ENCODE peak calls at places on chromosomes 7 and 10, in six cellular contexts. U, H, V, A, F and B are unnamed samples.

GRCh38 chr7:91566333-91566732 is 302.1 kb downstream of the FZD1 start:
- DNase-seq in U (no peak), H (no peak), A (no peak), V (no peak), F (peak), B (no peak)

GRCh38 chr7:111528331-111528730 is 34.0 kb downstream of the IMMP2L start:
- DNase-seq in F (no peak), U (no peak), H (peak), A (no peak), V (no peak), B (no peak)

GRCh38 chr7:158804335-158804734 is 25.0 kb downstream of the ESYT2 start:
- DNase-seq in A (no peak), U (no peak), F (no peak), H (no peak), V (no peak), B (no peak)

GRCh38 chr10:42933454-42934340 is 143.2 kb upstream of the RET start:
- DNase-seq in U (no peak), V (no peak), A (no peak), F (peak), H (no peak), B (peak)

GRCh38 chr7:16921644-16922257 is 40.0 kb upstream of the AGR3 start:
- DNase-seq in A (no peak), F (no peak), U (no peak), H (no peak), V (no peak), B (peak)

GRCh38 chr10:59670269-59670668 is 39.4 kb downstream of the SLC16A9 start:
- DNase-seq in V (no peak), A (no peak), F (no peak), H (no peak), U (no peak), B (no peak)

GRCh38 chr10:47076949-47077348 is 165.7 kb downstream of the PTPN20 start:
- DNase-seq in H (no peak), F (no peak), A (no peak), V (no peak), U (no peak), B (no peak)

GRCh38 chr10:69201045-69201444 is 19.1 kb upstream of the HKDC1 start:
- DNase-seq in A (no peak), F (no peak), U (no peak), H (no peak), V (no peak), B (no peak)

GRCh38 chr7:11261470-11261869 is 287.8 kb downstream of the PHF14 start:
- DNase-seq in U (peak), F (peak), H (no peak), A (no peak), V (no peak), B (peak)

GRCh38 chr10:21171936-21172773 is 275.0 kb upstream of the NEBL start:
- DNase-seq in U (no peak), V (no peak), F (no peak), A (no peak), H (no peak), B (no peak)

GRCh38 chr7:31957756-31958155 is 112.5 kb downstream of the PDE1C start:
- DNase-seq in F (no peak), U (no peak), A (no peak), H (no peak), V (no peak), B (no peak)

GRCh38 chr7:69906309-69906995 is 308.2 kb downstream of the AUTS2 start:
- DNase-seq in F (no peak), V (no peak), U (no peak), H (peak), A (no peak), B (no peak)

GRCh38 chr10:61286695-61287094 is 166.5 kb downstream of the TMEM26 start:
- DNase-seq in A (no peak), H (peak), V (no peak), U (no peak), F (no peak), B (no peak)

GRCh38 chr7:127847641-127848040 is 183.6 kb downstream of the LRRC4 start:
- DNase-seq in U (no peak), V (no peak), F (no peak), A (no peak), H (no peak), B (no peak)

GRCh38 chr10:99528256-99528866 is 4.4 kb upstream of the NKX2-3 start:
- DNase-seq in U (no peak), A (no peak), V (no peak), H (no peak), F (no peak), B (no peak)

GRCh38 chr7:126698446-126698845 is 554.3 kb downstream of the GRM8 start:
- DNase-seq in H (no peak), A (no peak), V (no peak), U (no peak), F (no peak), B (no peak)

GRCh38 chr10:16965740-16966447 is 148.7 kb upstream of the RSU1 start:
- DNase-seq in V (peak), A (no peak), F (no peak), U (peak), H (no peak), B (no peak)

GRCh38 chr10:16352146-16352545 is 84.7 kb upstream of the PTER start:
- DNase-seq in U (no peak), H (no peak), A (no peak), V (no peak), F (no peak), B (no peak)

GRCh38 chr7:130895006-130895750 is 161.2 kb upstream of the KLF14 start:
- DNase-seq in F (no peak), H (no peak), V (no peak), A (no peak), U (no peak), B (no peak)
- TF ChIP-seq JUND in F (no peak), H (no peak), V (no peak), A (no peak), U (no peak), B (no peak)

DNA sequence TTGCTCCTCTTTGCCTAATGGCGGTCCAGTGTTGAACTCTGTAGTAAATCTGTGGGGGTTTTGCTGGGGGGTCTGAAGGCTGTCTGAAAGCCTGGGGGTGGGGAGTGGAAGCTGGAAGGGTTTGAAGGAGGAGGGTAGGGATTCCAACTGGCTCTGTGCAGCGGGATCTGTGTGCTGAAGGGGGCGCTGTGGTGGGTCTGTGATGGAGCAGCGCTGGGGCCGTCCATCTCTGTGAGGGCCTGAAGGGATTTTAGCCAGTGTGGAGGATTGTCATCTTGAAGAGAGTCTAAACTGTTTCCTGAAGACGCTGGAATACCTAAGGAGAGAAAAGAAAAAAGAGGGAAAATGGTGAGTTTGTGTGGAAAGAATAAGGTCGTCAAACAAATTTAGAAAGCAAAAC is 129.2 kb downstream of the STRA8 start:
- DNase-seq in U (no peak), V (no peak), H (no peak), F (no peak), A (peak), B (no peak)
- TF ChIP-seq JUND in U (no peak), V (no peak), H (no peak), F (no peak), A (no peak), B (no peak)

GRCh38 chr7:21507627-21508343 is 35.1 kb upstream of the DNAH11 start:
- DNase-seq in U (peak), A (peak), H (no peak), F (peak), V (peak), B (no peak)
- TF ChIP-seq JUND in U (no peak), A (no peak), H (no peak), F (no peak), V (no peak), B (no peak)

GRCh38 chr10:131882590-131883451 is 18.0 kb upstream of the PPP2R2D start:
- DNase-seq in H (no peak), A (no peak), V (no peak), U (no peak), F (no peak), B (no peak)

GRCh38 chr10:131882151-131882550 is 18.7 kb upstream of the PPP2R2D start:
- DNase-seq in A (no peak), V (no peak), F (no peak), U (no peak), H (no peak), B (no peak)

GRCh38 chr10:131885391-131886165 is 15.2 kb upstream of the PPP2R2D start:
- DNase-seq in U (no peak), H (no peak), F (peak), V (peak), A (peak), B (peak)

GRCh38 chr10:131880016-131880590 is 20.7 kb upstream of the PPP2R2D start:
- DNase-seq in V (no peak), A (no peak), U (no peak), H (no peak), F (no peak), B (no peak)

GRCh38 chr10:131881104-131881880 is 19.5 kb upstream of the PPP2R2D start:
- DNase-seq in F (no peak), V (no peak), H (no peak), A (no peak), U (no peak), B (no peak)
- TF ChIP-seq JUND in F (no peak), V (no peak), H (no peak), A (no peak), U (no peak), B (no peak)